ENCODE peak calls at places on chromosomes 12 and 14, in five cellular contexts. One of them, this sample, is unnamed.

GRCh38 chr12:81819991-81820633 is 61.0 kb upstream of the PPFIA2 start:
- DNase-seq in psoas muscle: no peak
- DNase-seq in GM13977: no peak
- DNase-seq in tibial nerve: no peak
- DNase-seq in KBM-7: no peak
- DNase-seq in this sample: no peak

GRCh38 chr14:29453045-29453444 is 474.6 kb downstream of the PRKD1 start:
- DNase-seq in psoas muscle: no peak
- DNase-seq in KBM-7: no peak
- DNase-seq in GM13977: no peak
- DNase-seq in tibial nerve: no peak
- DNase-seq in this sample: no peak

GRCh38 chr14:105455086-105455640 is 19.5 kb upstream of the CRIP2 start:
- DNase-seq in tibial nerve: no peak
- DNase-seq in GM13977: no peak
- DNase-seq in KBM-7: no peak
- DNase-seq in psoas muscle: no peak
- DNase-seq in this sample: no peak

GRCh38 chr12:8647968-8648367 is 14.7 kb downstream of the MFAP5 start:
- DNase-seq in psoas muscle: no peak
- DNase-seq in KBM-7: no peak
- DNase-seq in GM13977: no peak
- DNase-seq in tibial nerve: no peak
- DNase-seq in this sample: no peak

GRCh38 chr14:93655078-93655750 is 133.1 kb downstream of the PRIMA1 start:
- DNase-seq in tibial nerve: peak
- DNase-seq in GM13977: peak
- DNase-seq in KBM-7: peak
- DNase-seq in psoas muscle: no peak
- DNase-seq in this sample: no peak

GRCh38 chr12:26135571-26135970 is 10.7 kb upstream of the BHLHE41 start:
- DNase-seq in tibial nerve: no peak
- DNase-seq in GM13977: no peak
- DNase-seq in psoas muscle: no peak
- DNase-seq in KBM-7: no peak
- DNase-seq in this sample: no peak

GRCh38 chr14:102944448-102945330 is 22.2 kb downstream of the AMN start:
- DNase-seq in psoas muscle: no peak
- DNase-seq in tibial nerve: no peak
- DNase-seq in KBM-7: no peak
- DNase-seq in GM13977: no peak
- DNase-seq in this sample: no peak

GRCh38 chr12:108890208-108890607 is 10.3 kb downstream of the DAO start:
- DNase-seq in tibial nerve: no peak
- DNase-seq in KBM-7: no peak
- DNase-seq in psoas muscle: no peak
- DNase-seq in GM13977: no peak
- DNase-seq in this sample: no peak

GRCh38 chr12:63841611-63842010 is 2.9 kb upstream of the SRGAP1 start:
- DNase-seq in GM13977: no peak
- DNase-seq in tibial nerve: no peak
- DNase-seq in KBM-7: no peak
- DNase-seq in psoas muscle: no peak
- DNase-seq in this sample: no peak

GRCh38 chr12:132030367-132031038 is 80.8 kb downstream of the EP400 start:
- DNase-seq in GM13977: no peak
- DNase-seq in tibial nerve: no peak
- DNase-seq in KBM-7: no peak
- DNase-seq in psoas muscle: no peak
- DNase-seq in this sample: no peak

GRCh38 chr14:53295985-53296582 is 143.0 kb upstream of the DDHD1 start:
- DNase-seq in tibial nerve: peak
- DNase-seq in psoas muscle: no peak
- DNase-seq in KBM-7: peak
- DNase-seq in GM13977: peak
- DNase-seq in this sample: no peak

GRCh38 chr12:2343672-2344071 is 290.9 kb downstream of the CACNA1C start:
- DNase-seq in tibial nerve: no peak
- DNase-seq in GM13977: no peak
- DNase-seq in psoas muscle: no peak
- DNase-seq in KBM-7: no peak
- DNase-seq in this sample: no peak

GRCh38 chr12:46383654-46384450 is 11.3 kb upstream of the SLC38A2 start:
- DNase-seq in GM13977: no peak
- DNase-seq in psoas muscle: peak
- DNase-seq in KBM-7: peak
- DNase-seq in tibial nerve: peak
- DNase-seq in this sample: peak

GRCh38 chr12:11787437-11787836 is 138.0 kb downstream of the ETV6 start:
- DNase-seq in psoas muscle: no peak
- DNase-seq in tibial nerve: no peak
- DNase-seq in GM13977: no peak
- DNase-seq in KBM-7: no peak
- DNase-seq in this sample: no peak

GRCh38 chr12:131428086-131428685 is 282.7 kb upstream of the SFSWAP start:
- DNase-seq in GM13977: no peak
- DNase-seq in tibial nerve: no peak
- DNase-seq in psoas muscle: no peak
- DNase-seq in KBM-7: no peak
- DNase-seq in this sample: no peak

GRCh38 chr14:23877538-23878180 is 75.9 kb upstream of the DHRS4 start:
- DNase-seq in KBM-7: no peak
- DNase-seq in psoas muscle: no peak
- DNase-seq in tibial nerve: no peak
- DNase-seq in GM13977: peak
- DNase-seq in this sample: no peak

GRCh38 chr12:109763201-109763841 is 49.7 kb downstream of the FAM222A start:
- DNase-seq in GM13977: no peak
- DNase-seq in psoas muscle: no peak
- DNase-seq in KBM-7: peak
- DNase-seq in tibial nerve: no peak
- DNase-seq in this sample: no peak

GRCh38 chr12:47736216-47736615 is 10.9 kb upstream of the ENDOU start:
- DNase-seq in KBM-7: no peak
- DNase-seq in psoas muscle: no peak
- DNase-seq in tibial nerve: no peak
- DNase-seq in GM13977: no peak
- DNase-seq in this sample: no peak

GRCh38 chr12:98352218-98352811 is 163.1 kb upstream of the TMPO start:
- DNase-seq in KBM-7: no peak
- DNase-seq in tibial nerve: no peak
- DNase-seq in psoas muscle: no peak
- DNase-seq in GM13977: peak
- DNase-seq in this sample: no peak

GRCh38 chr14:94393474-94393873 is 5.1 kb upstream of the SERPINA1 start:
- DNase-seq in GM13977: no peak
- DNase-seq in KBM-7: no peak
- DNase-seq in tibial nerve: no peak
- DNase-seq in psoas muscle: no peak
- DNase-seq in this sample: no peak

GRCh38 chr12:76020281-76020680 is 11.3 kb downstream of the PHLDA1 start:
- DNase-seq in GM13977: no peak
- DNase-seq in KBM-7: peak
- DNase-seq in psoas muscle: peak
- DNase-seq in tibial nerve: no peak
- DNase-seq in this sample: no peak

GRCh38 chr12:130486891-130487416 is 149.3 kb downstream of the PIWIL1 start:
- DNase-seq in psoas muscle: no peak
- DNase-seq in GM13977: no peak
- DNase-seq in tibial nerve: no peak
- DNase-seq in KBM-7: no peak
- DNase-seq in this sample: no peak

GRCh38 chr14:22479781-22480464 is 109.1 kb downstream of the DAD1 start:
- DNase-seq in tibial nerve: no peak
- DNase-seq in GM13977: no peak
- DNase-seq in KBM-7: no peak
- DNase-seq in psoas muscle: no peak
- DNase-seq in this sample: no peak